ENCODE peak calls at places on chromosomes 13 and 19, in nine cellular contexts. R is endothelial cell, S is bronchial epithelial cell, N is MCF 10A, A is Calu3, V is mucosa of descending colon, U is fibroblast of lung, O is A549, J is cardiac muscle cell. P is an unnamed sample.

GRCh38 chr19:35000647-35001501 is 751 bp downstream of the GRAMD1A start:
- DNase-seq in N (peak; percentile 42), R (peak; percentile 30), V (peak; percentile 59), A (peak; percentile 24), O (peak; percentile 70), J (peak; percentile 45), U (peak; percentile 61), S (peak; percentile 40), P (peak; percentile 38)

GRCh38 chr13:107275945-107276614 is 708.1 kb upstream of the ARGLU1 start:
- DNase-seq in N (peak; percentile 47), J (peak; percentile 46), S (peak; percentile 73), U (no peak), A (no peak), O (no peak), R (no peak), V (no peak), P (no peak)

GRCh38 chr13:19818223-19818842 is 35.6 kb upstream of the PSPC1 start:
- DNase-seq in O (peak; percentile 7), N (no peak), S (peak; percentile 38), A (peak; percentile 11), R (peak; percentile 89), V (peak; percentile 41), U (no peak), J (peak; percentile 47), P (peak; percentile 79)

GRCh38 chr19:38090561-38090960 is 133.5 kb downstream of the DPF1 start:
- DNase-seq in R (no peak), N (no peak), O (no peak), J (no peak), U (no peak), A (no peak), V (no peak), S (no peak), P (no peak)

GRCh38 chr19:40603071-40603718 is 2.0 kb downstream of the LTBP4 start:
- DNase-seq in U (peak; percentile 67), S (peak; percentile 59), V (no peak), O (no peak), R (no peak), J (peak; percentile 73), A (no peak), N (no peak), P (no peak)

GRCh38 chr13:113178070-113178895 is 19.8 kb downstream of the PROZ start:
- DNase-seq in U (peak; percentile 98), O (no peak), V (no peak), N (peak; percentile 21), R (no peak), J (peak; percentile 86), S (peak; percentile 49), A (no peak), P (no peak)

GRCh38 chr13:20141238-20142018 is 19.4 kb downstream of the GJA3 start:
- DNase-seq in O (no peak), J (no peak), V (no peak), A (no peak), R (no peak), S (no peak), U (no peak), N (no peak), P (no peak)

GRCh38 chr19:15101479-15102082 is 5.6 kb upstream of the SYDE1 start:
- DNase-seq in O (no peak), N (peak; percentile 45), J (peak; percentile 65), S (peak; percentile 65), V (peak; percentile 74), R (peak; percentile 59), A (peak; percentile 43), U (peak; percentile 27), P (peak; percentile 49)

GRCh38 chr13:41587490-41587889 is 130.1 kb downstream of the RGCC start:
- DNase-seq in V (no peak), R (peak; percentile 8), N (no peak), O (no peak), J (no peak), A (no peak), U (no peak), S (no peak), P (no peak)

GRCh38 chr19:13959962-13960862 is 7.9 kb downstream of the DCAF15 start:
- DNase-seq in V (no peak), U (no peak), J (no peak), R (peak; percentile 55), O (peak; percentile 49), N (no peak), S (no peak), A (peak; percentile 18), P (peak; percentile 38)

GRCh38 chr13:26060366-26060765 is 8.6 kb upstream of the SHISA2 start:
- DNase-seq in R (no peak), S (no peak), N (no peak), V (no peak), O (no peak), A (no peak), J (no peak), U (no peak), P (no peak)

GRCh38 chr13:67217914-67218313 is 12.2 kb downstream of the PCDH9 start:
- DNase-seq in O (no peak), V (no peak), S (no peak), A (no peak), J (no peak), R (no peak), U (no peak), N (no peak), P (no peak)
- TF ChIP-seq CTCF in O (no peak), V (no peak), S (no peak), A (no peak), J (no peak), R (no peak), U (no peak), N (no peak), P (no peak)

GRCh38 chr19:46033401-46033800 is 7.4 kb downstream of the IGFL4 start:
- DNase-seq in O (no peak), N (no peak), V (no peak), J (no peak), S (no peak), A (no peak), U (no peak), R (no peak), P (no peak)

GRCh38 chr19:46031781-46032596 is 8.8 kb downstream of the IGFL4 start:
- DNase-seq in J (no peak), U (no peak), R (no peak), O (no peak), V (no peak), A (no peak), N (no peak), S (no peak), P (no peak)

GRCh38 chr19:46035546-46035945 is 5.3 kb downstream of the IGFL4 start:
- DNase-seq in R (no peak), N (no peak), O (no peak), V (no peak), S (no peak), A (no peak), J (no peak), U (no peak), P (no peak)

GRCh38 chr19:46030861-46031550 is 8.2 kb upstream of the PGLYRP1 start:
- DNase-seq in A (no peak), R (no peak), V (no peak), J (no peak), U (no peak), S (no peak), N (no peak), O (no peak), P (no peak)

DNA sequence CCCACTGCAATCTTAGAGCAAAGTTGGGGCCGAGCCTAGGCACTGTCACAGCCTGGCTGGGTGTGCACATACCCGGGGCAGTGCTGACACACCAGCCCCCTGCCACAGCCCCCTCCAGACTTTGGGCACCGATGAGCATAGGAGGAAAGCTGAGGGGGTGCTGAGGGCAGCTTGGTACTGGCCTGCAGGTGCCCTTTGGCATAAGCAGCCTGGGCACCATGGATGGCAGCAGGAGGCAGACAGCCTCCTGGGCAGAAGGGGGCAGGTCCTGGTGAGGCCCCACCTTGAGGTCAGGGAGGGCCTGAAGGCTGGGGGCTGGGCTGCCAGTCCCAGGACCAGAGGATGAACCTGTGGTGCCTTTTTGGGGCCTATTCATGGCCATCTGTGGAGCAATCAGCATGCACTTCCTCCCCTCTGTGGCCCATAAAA is 8.2 kb downstream of the IGFL4 start:
- DNase-seq in S (no peak), N (no peak), J (no peak), U (no peak), O (no peak), V (no peak), R (no peak), A (no peak), P (no peak)
- TF ChIP-seq CTCF in S (no peak), N (no peak), J (no peak), U (no peak), O (no peak), V (no peak), R (no peak), A (no peak), P (no peak)

DNA sequence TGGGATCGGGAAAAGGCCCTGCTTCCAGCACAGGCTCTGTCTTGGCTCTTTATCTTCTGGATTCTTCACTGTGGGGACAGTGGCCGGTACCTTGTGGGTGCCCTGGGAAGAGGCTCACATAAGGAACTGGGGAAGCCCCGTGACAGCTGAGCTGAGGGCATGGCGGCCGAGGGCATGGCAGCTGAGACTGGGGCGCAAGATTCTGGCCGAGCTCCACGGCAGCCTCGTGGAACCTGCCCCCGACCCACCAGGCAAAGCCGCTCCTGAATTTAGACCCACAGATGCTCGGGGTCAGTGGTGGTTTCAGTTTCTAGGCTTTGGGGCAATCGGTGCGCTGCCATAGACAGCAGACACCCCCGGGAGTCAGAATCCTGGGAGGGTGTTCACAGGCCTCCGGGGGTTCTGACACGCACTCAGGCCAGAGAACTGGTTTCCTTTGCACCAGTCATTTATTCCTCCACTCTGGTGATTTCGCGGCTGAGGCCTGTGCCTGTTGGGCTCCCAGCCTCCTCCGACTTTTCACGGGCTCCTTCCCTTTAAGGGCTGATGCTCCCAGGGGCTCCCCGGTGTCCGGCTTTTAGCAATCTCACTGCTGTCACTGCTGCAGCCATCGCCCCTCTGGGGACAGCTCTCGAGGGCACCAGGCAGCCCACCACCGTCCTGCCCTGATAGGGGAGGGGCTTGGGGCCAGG is 117.6 kb downstream of the TEX29 start:
- DNase-seq in A (no peak), R (no peak), O (no peak), S (no peak), N (no peak), V (no peak), U (no peak), J (no peak), P (no peak)
- TF ChIP-seq CTCF in A (no peak), R (no peak), O (no peak), S (no peak), N (no peak), V (no peak), U (no peak), J (no peak), P (no peak)

DNA sequence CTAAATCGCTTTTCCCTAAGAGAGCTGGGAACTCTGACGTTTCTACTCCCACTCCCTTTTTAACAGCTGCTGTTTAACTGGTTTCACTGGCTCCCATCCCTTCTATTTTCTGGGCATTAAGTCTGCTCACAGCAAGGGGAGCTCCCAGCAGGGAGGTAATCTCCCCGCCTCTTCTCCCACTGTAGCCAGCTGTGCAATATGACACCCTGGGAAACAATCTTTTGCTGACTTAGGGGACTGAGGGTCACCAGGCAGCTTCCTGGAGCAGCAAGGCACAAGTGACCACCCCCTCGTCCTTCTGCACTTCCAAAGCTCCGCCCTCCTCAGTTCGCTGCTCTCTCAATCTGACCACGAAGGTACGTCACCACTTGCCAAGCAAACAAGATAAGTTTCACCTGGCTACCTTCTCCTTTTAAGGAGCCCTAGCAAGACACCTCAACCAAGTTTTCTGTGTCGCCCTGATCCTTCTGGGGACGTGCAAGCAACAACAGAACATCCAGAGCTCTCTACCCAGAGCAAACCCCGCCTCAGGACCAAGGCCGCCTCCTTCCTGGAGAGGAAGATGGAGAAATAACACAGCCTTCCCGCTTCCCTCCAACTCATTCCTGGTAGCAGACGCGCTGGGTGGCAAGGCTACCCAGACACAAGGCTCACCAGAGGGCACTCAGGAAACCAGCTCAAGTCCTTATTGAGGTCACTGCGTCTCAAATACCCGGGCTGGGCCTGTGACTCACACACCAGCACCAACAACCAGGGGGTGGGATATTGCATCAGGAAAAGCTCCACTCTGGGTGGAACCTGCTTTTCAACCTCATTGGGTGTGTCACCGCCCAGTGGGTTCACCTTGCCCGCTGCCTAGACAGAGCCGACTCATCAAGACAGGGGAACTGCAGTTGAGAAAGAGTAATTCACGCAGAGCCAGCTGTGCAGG is 92.4 kb downstream of the STK24 start:
- DNase-seq in N (peak; percentile 99), O (peak; percentile 91), A (peak; percentile 77), S (peak; percentile 99), R (peak; percentile 38), U (peak; percentile 96), V (peak; percentile 83), J (peak; percentile 87), P (peak; percentile 78)
- TF ChIP-seq CTCF in N (no peak), O (no peak), A (no peak), S (peak; percentile 19), R (no peak), U (peak; percentile 8), V (no peak), J (no peak), P (no peak)